ENCODE peak calls at places on chromosome 1, in seven cellular contexts. E is adrenal gland; Z is left lung; S is Caco-2; U is heart right ventricle; R is tibial nerve; I is CD8-positive, alpha-beta memory T cell. V is an unnamed sample.

GRCh38 chr1:56774067-56774609 is 45.1 kb downstream of the FYB2 start:
- DNase-seq in E (no peak), Z (no peak), S (no peak), U (no peak), R (no peak), I (no peak), V (no peak)

GRCh38 chr1:31625561-31626272 is 8.2 kb downstream of the HCRTR1 start:
- DNase-seq in E (peak; percentile 73), Z (no peak), S (no peak), U (no peak), R (no peak), I (no peak), V (no peak)

GRCh38 chr1:79448426-79448825 is 441.9 kb upstream of the ADGRL4 start:
- DNase-seq in E (no peak), Z (no peak), S (no peak), U (no peak), R (no peak), I (no peak), V (no peak)

GRCh38 chr1:192516776-192517297 is 58.7 kb upstream of the RGS1 start:
- DNase-seq in E (no peak), Z (no peak), S (no peak), U (no peak), R (no peak), I (peak; percentile 18), V (no peak)

GRCh38 chr1:53375440-53375839 is 47.6 kb upstream of the LRP8 start:
- DNase-seq in E (no peak), Z (peak; percentile 15), S (no peak), U (no peak), R (no peak), I (no peak), V (peak; percentile 15)

GRCh38 chr1:87765686-87766085 is 437.0 kb downstream of the LMO4 start:
- DNase-seq in E (no peak), Z (no peak), S (no peak), U (no peak), R (no peak), I (no peak), V (no peak)

GRCh38 chr1:100988121-100988520 is 37.5 kb downstream of the DPH5 start:
- DNase-seq in E (no peak), Z (no peak), S (no peak), U (no peak), R (no peak), I (no peak), V (no peak)

GRCh38 chr1:53024117-53024516 is 37.9 kb upstream of the PODN start:
- DNase-seq in E (no peak), Z (no peak), S (no peak), U (no peak), R (no peak), I (no peak), V (no peak)

GRCh38 chr1:201479331-201479730 is 10.3 kb upstream of the PHLDA3 start:
- DNase-seq in E (no peak), Z (no peak), S (no peak), U (no peak), R (no peak), I (no peak), V (no peak)

GRCh38 chr1:1543706-1544099 is 3.3 kb upstream of the TMEM240 start:
- DNase-seq in E (peak; percentile 97), Z (no peak), S (no peak), U (peak; percentile 80), R (no peak), I (no peak), V (no peak)

GRCh38 chr1:204095248-204095640 is 22.3 kb downstream of the SOX13 start:
- DNase-seq in E (no peak), Z (no peak), S (no peak), U (no peak), R (no peak), I (no peak), V (no peak)
- H3K4me3 ChIP-seq in E (no peak overlapping the region), Z (no peak overlapping the region), S (no peak overlapping the region), U (no peak overlapping the region), R (no peak overlapping the region), I (no peak overlapping the region), V (no peak overlapping the region)

GRCh38 chr1:55369474-55369873 is 154.3 kb upstream of the USP24 start:
- DNase-seq in E (no peak), Z (no peak), S (no peak), U (no peak), R (no peak), I (no peak), V (no peak)
- H3K4me1 ChIP-seq in E (no peaks in the 10 kb centered on the region), Z (no peaks in the 10 kb centered on the region), S (no peaks in the 10 kb centered on the region), U (no peaks in the 10 kb centered on the region), R (peaks cover 6% of the 10 kb centered on the region), I (no peaks in the 10 kb centered on the region), V (no peaks in the 10 kb centered on the region)

GRCh38 chr1:245306628-245307410 is 152.0 kb downstream of the KIF26B start:
- DNase-seq in E (no peak), Z (no peak), S (no peak), U (no peak), R (no peak), I (no peak), V (no peak)

GRCh38 chr1:245306020-245306419 is 151.2 kb downstream of the KIF26B start:
- DNase-seq in E (no peak), Z (no peak), S (no peak), U (no peak), R (no peak), I (no peak), V (no peak)

GRCh38 chr1:245313581-245313980 is 158.8 kb downstream of the KIF26B start:
- DNase-seq in E (no peak), Z (no peak), S (no peak), U (no peak), R (no peak), I (no peak), V (no peak)

GRCh38 chr1:245311887-245312286 is 157.1 kb downstream of the KIF26B start:
- DNase-seq in E (no peak), Z (no peak), S (no peak), U (no peak), R (no peak), I (no peak), V (no peak)

DNA sequence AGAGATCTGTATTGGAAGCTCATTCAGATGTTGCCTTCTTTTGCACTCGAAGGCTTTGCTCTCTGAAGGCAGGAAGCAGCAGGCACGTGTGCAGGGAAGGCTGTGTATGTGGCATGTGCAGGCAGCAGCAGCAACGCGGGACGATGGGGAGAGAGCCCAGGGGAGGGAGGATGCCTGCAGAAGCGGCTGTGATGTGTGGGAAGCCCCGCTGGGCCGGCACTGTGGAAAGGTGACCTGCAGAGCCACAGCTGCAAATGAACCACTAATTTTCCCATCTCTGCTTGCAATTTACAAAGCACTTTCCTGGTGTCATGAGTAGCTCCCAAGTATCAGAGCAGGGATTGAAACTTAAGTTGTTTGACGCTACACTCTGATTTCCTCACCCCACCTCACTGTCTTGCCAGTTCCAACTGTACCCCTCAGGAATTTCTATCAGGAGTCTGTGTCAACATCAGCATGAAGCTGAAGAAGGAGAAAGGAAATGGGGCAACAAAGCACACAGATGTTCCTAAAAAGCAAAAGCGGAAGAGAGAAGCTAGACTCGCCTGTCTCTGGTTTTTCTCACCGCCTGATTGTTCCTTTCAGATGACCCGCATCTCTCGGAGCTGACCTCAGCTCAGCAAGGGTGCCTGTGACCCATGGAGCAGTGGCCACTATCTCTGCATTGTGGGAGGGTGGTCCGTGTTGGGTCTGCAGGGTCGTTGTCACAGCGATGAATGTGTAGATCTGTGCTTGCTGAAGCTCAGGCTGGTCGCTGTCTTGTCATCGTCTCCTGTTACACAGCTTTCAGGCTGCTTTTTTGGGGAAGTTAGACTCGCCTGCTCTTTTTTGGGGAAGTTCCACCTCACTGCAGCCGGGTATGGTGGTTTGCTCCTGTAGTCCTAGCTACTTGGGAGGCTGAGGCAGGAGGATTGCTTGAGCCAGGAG is 156.1 kb downstream of the KIF26B start:
- DNase-seq in E (peak; percentile 15), Z (peak; percentile 36), S (no peak), U (no peak), R (no peak), I (no peak), V (no peak)
- H3K4me3 ChIP-seq in E (no peak overlapping the region), Z (no peak overlapping the region), S (no peak overlapping the region), U (no peak overlapping the region), R (no peak overlapping the region), I (peak overlapping the region; percentile 60), V (no peak overlapping the region)

GRCh38 chr1:156075775-156076204 is 6.5 kb downstream of the MEX3A start:
- DNase-seq in E (no peak), Z (no peak), S (no peak), U (no peak), R (no peak), I (no peak), V (no peak)
- H3K4me1 ChIP-seq in E (no peaks in the 10 kb centered on the region), Z (no peaks in the 10 kb centered on the region), S (no peaks in the 10 kb centered on the region), U (peaks cover 8% of the 10 kb centered on the region), R (peaks cover 26% of the 10 kb centered on the region), I (no peaks in the 10 kb centered on the region), V (no peaks in the 10 kb centered on the region)

GRCh38 chr1:19390901-19391595 is 78.9 kb downstream of the SLC66A1 start:
- DNase-seq in E (peak; percentile 75), Z (peak; percentile 68), S (no peak), U (peak; percentile 53), R (peak; percentile 75), I (peak; percentile 46), V (peak; percentile 66)
- H3K4me3 ChIP-seq in E (peak overlapping the region; percentile 24), Z (no peak overlapping the region), S (no peak overlapping the region), U (peak overlapping the region; percentile 22), R (no peak overlapping the region), I (peak overlapping the region; percentile 44), V (peak overlapping the region; percentile 17)

DNA sequence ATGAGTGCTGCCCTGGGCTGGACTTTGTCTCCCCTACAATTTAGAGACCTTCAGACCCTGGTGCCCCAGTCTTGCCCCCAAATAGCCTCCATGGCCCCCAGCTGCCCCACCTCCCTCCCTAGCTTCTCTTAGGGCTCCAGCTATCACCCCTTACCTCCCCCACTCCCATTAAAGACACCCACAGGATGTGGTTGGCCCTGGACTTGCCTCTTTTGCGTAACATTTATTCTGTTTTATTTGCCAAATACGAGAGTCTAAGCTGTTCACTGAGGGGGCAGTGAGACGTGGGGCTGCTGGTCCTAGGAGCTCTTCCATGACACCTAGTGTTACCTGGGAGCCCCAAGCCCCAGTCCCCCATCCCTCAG is 4.5 kb downstream of the ZC3H12A start:
- DNase-seq in E (no peak), Z (peak; percentile 35), S (no peak), U (no peak), R (no peak), I (no peak), V (no peak)
- H3K4me1 ChIP-seq in E (peaks cover 62% of the 10 kb centered on the region), Z (peaks cover 51% of the 10 kb centered on the region), S (peaks cover 26% of the 10 kb centered on the region), U (peaks cover 20% of the 10 kb centered on the region), R (peaks cover 61% of the 10 kb centered on the region), I (peaks cover 49% of the 10 kb centered on the region), V (peaks cover 66% of the 10 kb centered on the region)